ENCODE peak calls at places on chromosomes 16 and 17, in four cellular contexts. M, Z, A and J are unnamed samples.

GRCh38 chr17:63701477-63702222 is 1.7 kb upstream of the LIMD2 start:
- DNase-seq in M (no peak), Z (peak), A (no peak), J (no peak)

GRCh38 chr16:55846598-55847346 is 13.9 kb upstream of the CES1 start:
- DNase-seq in M (no peak), Z (no peak), A (no peak), J (no peak)

GRCh38 chr16:18932243-18932997 is 6.2 kb upstream of the SMG1 start:
- DNase-seq in M (no peak), Z (no peak), A (peak), J (no peak)

GRCh38 chr17:72030067-72030899 is 90.5 kb upstream of the SOX9 start:
- DNase-seq in M (peak), Z (no peak), A (peak), J (peak)

GRCh38 chr17:17387017-17387416 is 83.8 kb downstream of the NT5M start:
- DNase-seq in M (no peak), Z (no peak), A (no peak), J (no peak)

GRCh38 chr17:6064855-6065254 is 5.3 kb upstream of the WSCD1 start:
- DNase-seq in M (no peak), Z (no peak), A (no peak), J (no peak)

GRCh38 chr17:78125138-78125913 is 3.2 kb downstream of the TMC6 start:
- DNase-seq in M (no peak), Z (no peak), A (no peak), J (no peak)

GRCh38 chr16:55773859-55774549 is 58.9 kb downstream of the CES1 start:
- DNase-seq in M (no peak), Z (no peak), A (no peak), J (no peak)

GRCh38 chr16:50591800-50592771 is 43.9 kb downstream of the NKD1 start:
- DNase-seq in M (no peak), Z (no peak), A (no peak), J (no peak)

GRCh38 chr17:7313028-7313889 is 1.9 kb downstream of the GPS2 start:
- DNase-seq in M (no peak), Z (no peak), A (peak), J (no peak)

GRCh38 chr17:81272616-81273015 is 22.5 kb downstream of the SLC38A10 start:
- DNase-seq in M (no peak), Z (no peak), A (no peak), J (no peak)

GRCh38 chr17:65707780-65708179 is 146.3 kb upstream of the AXIN2 start:
- DNase-seq in M (no peak), Z (no peak), A (no peak), J (no peak)

GRCh38 chr17:66043419-66043818 is 148.5 kb downstream of the CEP112 start:
- DNase-seq in M (no peak), Z (no peak), A (no peak), J (no peak)

GRCh38 chr16:71479420-71479819 is 9.7 kb downstream of the ZNF19 start:
- DNase-seq in M (no peak), Z (peak), A (peak), J (no peak)

GRCh38 chr17:43398724-43399595 is at the start of gene ARL4D:
- DNase-seq in M (no peak), Z (peak), A (peak), J (no peak)

GRCh38 chr16:28842696-28843095 is 3.5 kb downstream of the TUFM start:
- DNase-seq in M (no peak), Z (no peak), A (no peak), J (no peak)

GRCh38 chr16:81505011-81505660 is 60.5 kb downstream of the CMIP start:
- DNase-seq in M (no peak), Z (peak), A (no peak), J (peak)

GRCh38 chr16:74577882-74578366 is 29.0 kb downstream of the GLG1 start:
- DNase-seq in M (no peak), Z (no peak), A (no peak), J (peak)

GRCh38 chr17:47279062-47279801 is 25.6 kb downstream of the ITGB3 start:
- DNase-seq in M (no peak), Z (peak), A (no peak), J (peak)

GRCh38 chr16:15484662-15485061 is 50.3 kb downstream of the BMERB1 start:
- DNase-seq in M (no peak), Z (no peak), A (peak), J (no peak)

GRCh38 chr17:80983545-80983944 is 8.1 kb upstream of the CHMP6 start:
- DNase-seq in M (no peak), Z (no peak), A (no peak), J (no peak)

GRCh38 chr16:3186946-3187690 is 886 bp upstream of the OR1F1 start:
- DNase-seq in M (no peak), Z (no peak), A (no peak), J (no peak)

GRCh38 chr17:791807-792206 is 9.7 kb downstream of the MRM3 start:
- DNase-seq in M (no peak), Z (no peak), A (no peak), J (no peak)

GRCh38 chr17:31740611-31741082 is 118.4 kb downstream of the COPRS start:
- DNase-seq in M (no peak), Z (no peak), A (no peak), J (no peak)

GRCh38 chr17:37261286-37261685 is 114.5 kb upstream of the C17orf78 start:
- DNase-seq in M (no peak), Z (no peak), A (no peak), J (no peak)

GRCh38 chr17:27798376-27798775 is 2.0 kb downstream of the NOS2 start:
- DNase-seq in M (no peak), Z (no peak), A (no peak), J (no peak)

GRCh38 chr17:78129385-78130079 is 977 bp upstream of the TMC6 start:
- DNase-seq in M (no peak), Z (no peak), A (no peak), J (no peak)

GRCh38 chr16:35170610-35171009 is 1711.2 kb downstream of the TP53TG3F start:
- DNase-seq in M (no peak), Z (no peak), A (no peak), J (no peak)

GRCh38 chr17:2745317-2746037 is 4.0 kb downstream of the CCDC92B start:
- DNase-seq in M (no peak), Z (no peak), A (no peak), J (no peak)

GRCh38 chr17:12667299-12667958 is 1.7 kb downstream of the MYOCD start:
- DNase-seq in M (peak), Z (no peak), A (peak), J (no peak)

GRCh38 chr17:1000597-1001490 is 3.9 kb downstream of the TIMM22 start:
- DNase-seq in M (no peak), Z (no peak), A (peak), J (no peak)

GRCh38 chr16:64058685-64059084 is 1063.2 kb downstream of the CDH11 start:
- DNase-seq in M (no peak), Z (no peak), A (no peak), J (no peak)

GRCh38 chr17:46081018-46081320 is 81.9 kb downstream of the STH start:
- DNase-seq in M (no peak), Z (no peak), A (no peak), J (no peak)

GRCh38 chr16:58034128-58034685 is 8.7 kb downstream of the MMP15 start:
- DNase-seq in M (no peak), Z (peak), A (no peak), J (no peak)

GRCh38 chr17:41186872-41187271 is 2.2 kb upstream of the KRTAP4-1 start:
- DNase-seq in M (no peak), Z (no peak), A (no peak), J (no peak)

GRCh38 chr16:68367034-68367433 is 56.2 kb downstream of the PRMT7 start:
- DNase-seq in M (no peak), Z (peak), A (peak), J (no peak)

GRCh38 chr17:16568541-16569357 is at the start of gene ZNF287:
- DNase-seq in M (peak), Z (peak), A (no peak), J (peak)

GRCh38 chr16:75928295-75928694 is 202.0 kb upstream of the CPHXL start:
- DNase-seq in M (no peak), Z (no peak), A (no peak), J (no peak)

DNA sequence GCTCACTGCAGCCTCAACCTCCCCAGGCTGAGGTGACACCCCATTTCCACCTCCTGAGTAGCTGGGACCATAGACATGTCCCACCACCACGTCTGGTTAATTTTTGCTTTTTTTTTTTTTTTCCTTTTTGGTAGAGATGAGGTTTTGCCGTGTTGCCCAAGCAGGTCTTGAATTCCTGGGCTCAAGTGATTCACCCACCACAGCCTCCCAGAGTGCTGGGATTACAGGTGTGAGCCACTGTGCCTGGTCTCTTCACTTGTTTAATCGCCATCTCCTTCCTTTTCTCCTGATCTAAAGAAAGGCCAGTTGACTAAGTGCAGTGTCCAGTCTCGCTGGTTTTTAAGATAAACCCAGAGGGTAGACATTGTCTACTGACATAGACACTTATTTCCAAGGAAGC is 152.0 kb downstream of the C16orf95 start:
- DNase-seq in M (no peak), Z (no peak), A (no peak), J (no peak)
- TF ChIP-seq CREB1 in M (no peak), Z (no peak), A (no peak), J (no peak)

GRCh38 chr17:49209061-49209571 is 1.3 kb downstream of the GNGT2 start:
- DNase-seq in M (no peak), Z (no peak), A (no peak), J (no peak)

GRCh38 chr17:49213399-49213798 is 2.9 kb downstream of the ABI3 start:
- DNase-seq in M (no peak), Z (no peak), A (no peak), J (no peak)

GRCh38 chr17:49213803-49214202 is 3.3 kb downstream of the ABI3 start:
- DNase-seq in M (no peak), Z (no peak), A (no peak), J (no peak)

GRCh38 chr17:49214665-49215360 is 4.3 kb downstream of the ABI3 start:
- DNase-seq in M (no peak), Z (no peak), A (no peak), J (no peak)

DNA sequence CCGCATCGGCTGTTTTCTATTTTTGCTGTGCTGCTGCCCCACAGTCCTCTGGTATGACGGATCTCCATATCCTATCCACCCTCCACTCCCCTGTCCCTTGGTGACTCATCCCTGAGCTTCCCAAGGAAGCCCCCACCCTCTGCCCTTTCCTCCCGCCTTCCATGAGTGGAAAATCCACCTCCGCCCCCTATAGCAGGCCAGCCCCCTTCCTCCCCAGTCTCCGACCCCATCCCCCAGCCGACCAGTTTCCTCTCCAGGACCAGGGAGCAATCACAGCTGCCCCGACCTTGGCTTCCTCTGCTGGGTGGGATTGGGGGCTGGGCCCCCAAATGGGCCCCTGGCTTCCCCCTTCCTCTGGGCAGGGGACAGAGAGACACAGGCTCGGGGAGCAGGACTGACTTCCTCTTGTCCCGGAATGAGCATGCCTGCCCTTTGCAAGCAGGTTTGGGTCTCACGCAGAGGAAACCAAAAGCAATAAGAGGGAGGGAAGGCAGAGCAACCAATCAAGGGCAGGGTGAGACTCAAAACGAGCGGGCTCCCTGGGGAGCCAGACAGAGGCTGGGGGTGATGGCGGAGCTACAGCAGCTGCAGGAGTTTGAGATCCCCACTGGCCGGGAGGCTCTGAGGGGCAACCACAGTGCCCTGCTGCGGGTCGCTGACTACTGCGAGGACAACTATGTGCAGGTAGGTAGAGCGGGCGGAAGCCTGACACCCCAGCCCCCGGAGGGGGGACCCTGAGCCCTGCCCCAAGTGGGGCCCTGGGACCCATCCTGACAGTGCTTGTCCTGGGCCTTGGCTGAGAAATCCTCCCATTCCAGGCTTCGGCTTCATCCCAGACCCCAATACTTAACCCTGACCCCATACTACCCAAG is at the start of the genes ABI3 and GNGT2:
- DNase-seq in M (no peak), Z (no peak), A (no peak), J (peak)
- TF ChIP-seq HDAC2 in M (no peak), Z (no peak), A (no peak), J (no peak)

DNA sequence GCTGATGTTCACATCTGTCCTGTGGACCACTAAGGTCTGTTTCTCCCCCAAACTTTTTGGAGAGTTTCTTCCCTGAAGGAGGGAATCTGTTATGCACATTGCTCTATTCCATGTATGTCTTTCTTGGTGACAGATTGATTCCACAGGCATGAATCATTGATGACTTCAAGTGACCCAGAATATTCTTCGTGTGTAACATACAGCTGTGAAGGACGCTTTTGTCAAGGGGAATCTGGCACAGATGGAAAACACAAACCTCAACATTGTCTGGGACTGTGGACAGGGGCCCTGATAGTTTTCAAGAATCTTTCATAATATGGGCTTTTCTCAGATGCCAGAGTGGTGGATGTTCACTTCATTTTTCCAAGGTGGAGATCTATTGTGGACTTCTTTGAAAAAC is 223.1 kb upstream of the MAF start:
- DNase-seq in M (no peak), Z (no peak), A (no peak), J (no peak)
- TF ChIP-seq SRF in M (no peak), Z (no peak), A (no peak), J (no peak)

GRCh38 chr17:40122466-40122943 is 734 bp downstream of the MSL1 start:
- DNase-seq in M (no peak), Z (peak), A (no peak), J (no peak)

GRCh38 chr17:40122944-40123810 is 1.4 kb downstream of the MSL1 start:
- DNase-seq in M (no peak), Z (peak), A (no peak), J (no peak)

GRCh38 chr17:40123811-40124114 is 2.0 kb downstream of the MSL1 start:
- DNase-seq in M (no peak), Z (no peak), A (no peak), J (no peak)

GRCh38 chr17:40121886-40122465 is at the start of gene MSL1:
- DNase-seq in M (no peak), Z (peak), A (peak), J (no peak)

GRCh38 chr17:40124279-40125141 is 2.7 kb downstream of the MSL1 start:
- DNase-seq in M (no peak), Z (no peak), A (no peak), J (no peak)
- TF ChIP-seq CREB1 in M (no peak), Z (no peak), A (no peak), J (no peak)

DNA sequence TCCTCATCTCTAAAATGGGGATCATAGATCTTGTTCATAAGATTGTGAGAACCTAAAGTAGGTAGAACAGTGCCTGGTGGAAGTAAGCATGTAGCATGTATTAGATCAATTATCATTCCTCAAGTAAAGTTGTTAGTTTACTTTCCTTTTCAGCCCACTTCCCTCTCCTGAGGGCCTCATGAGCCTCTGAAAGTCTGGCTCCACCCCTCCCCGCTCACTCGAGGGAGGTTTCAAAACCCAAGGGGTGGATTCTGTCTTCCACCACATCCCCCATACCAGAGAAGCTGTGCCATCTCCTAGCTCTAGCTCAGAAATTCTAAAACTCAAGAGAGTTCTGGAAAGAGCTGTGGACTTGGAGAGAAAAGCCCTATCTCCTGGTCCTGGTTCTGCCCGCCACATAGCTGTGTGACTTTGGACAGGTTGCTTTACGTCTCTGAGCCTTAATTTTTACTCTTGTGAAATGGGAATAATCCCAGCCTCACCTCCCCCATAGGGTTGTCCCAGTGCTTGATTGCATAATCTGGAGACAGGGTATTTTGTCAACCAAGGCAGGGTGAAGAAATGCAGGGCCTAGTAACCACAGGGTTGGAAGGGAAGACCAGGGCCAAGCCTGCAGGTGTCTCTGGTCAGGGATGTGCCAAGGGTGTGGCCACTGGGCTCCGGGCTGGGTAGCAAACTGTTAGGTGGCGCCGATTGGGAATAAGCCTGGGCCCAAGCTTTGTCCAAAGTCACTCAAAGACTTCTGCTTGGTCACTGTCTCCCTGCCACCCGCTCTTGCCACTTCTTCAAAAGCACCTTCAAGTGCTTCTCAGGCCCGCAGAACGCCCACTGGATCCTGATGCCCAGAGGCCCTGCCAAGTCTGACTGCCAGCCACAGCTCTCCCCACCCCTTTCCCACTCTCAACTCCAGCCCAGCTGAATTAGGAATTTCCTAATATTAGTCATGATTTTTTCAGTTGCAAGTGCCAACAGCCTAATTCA is 20.4 kb upstream of the COL1A1 start:
- DNase-seq in M (no peak), Z (no peak), A (no peak), J (no peak)
- TF ChIP-seq HDAC2 in M (no peak), Z (no peak), A (no peak), J (no peak)

DNA sequence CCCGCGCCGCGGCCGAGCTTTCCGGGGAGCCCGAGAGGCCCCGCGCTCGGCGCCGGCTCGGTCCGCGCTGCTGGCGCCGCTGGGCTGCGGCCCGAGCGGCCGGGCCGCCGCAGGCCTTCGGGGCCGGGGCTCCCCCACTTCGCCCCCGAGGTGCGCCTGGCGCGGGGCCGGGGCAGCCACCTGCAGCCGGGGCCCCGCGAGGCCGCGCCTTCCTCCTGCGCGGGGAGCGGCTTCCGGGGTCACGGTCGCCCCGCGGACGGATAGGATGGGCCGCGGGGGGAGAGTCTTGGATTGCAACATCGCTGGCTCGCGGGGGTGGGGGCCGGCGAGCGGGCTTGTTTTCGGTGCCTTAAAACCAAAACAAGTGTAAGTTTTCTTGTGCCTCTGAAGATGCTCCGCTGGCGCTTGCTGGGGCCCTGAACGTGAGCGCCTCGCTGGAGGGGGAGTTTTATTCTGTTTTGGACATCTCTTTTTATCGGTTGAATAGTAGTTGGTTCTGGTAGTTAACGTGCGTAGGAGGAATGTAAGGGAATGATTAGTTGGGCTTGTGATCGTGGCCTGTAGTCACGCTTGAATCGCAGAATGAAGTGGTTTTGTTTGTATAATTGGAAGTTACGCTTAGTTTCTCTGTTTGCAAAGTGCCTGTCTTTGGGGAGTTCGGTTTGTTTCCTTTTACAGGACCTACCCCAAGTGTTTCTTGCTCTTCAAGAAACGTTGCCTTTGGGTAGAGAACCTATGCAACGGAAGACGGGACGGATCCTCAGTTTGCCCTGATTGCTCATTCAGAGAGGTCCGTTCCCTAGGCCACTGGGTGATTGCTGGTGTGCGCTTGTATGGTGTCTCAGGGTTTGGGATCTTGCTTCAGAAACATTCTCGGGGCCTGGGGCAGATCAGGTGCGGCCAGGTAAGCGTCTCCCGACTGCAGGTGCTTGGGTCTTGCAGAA is 724 bp downstream of the UBE2I start:
- DNase-seq in M (no peak), Z (peak), A (no peak), J (no peak)
- TF ChIP-seq SRF in M (no peak), Z (no peak), A (no peak), J (no peak)